ENCODE peak calls at places on chromosome 1, in five cellular contexts. T is AG04450, K is A549, U is progenitor cell of endocrine pancreas, V is PC-3. R is an unnamed sample.

GRCh38 chr1:117116784-117117130 is 4.8 kb downstream of the TRIM45 start:
- DNase-seq in T (no peak), K (no peak), V (no peak), U (no peak), R (no peak)

GRCh38 chr1:228147768-228148167 is 2.0 kb upstream of the GJC2 start:
- DNase-seq in K (no peak), U (no peak), V (no peak), T (no peak), R (no peak)

GRCh38 chr1:27137544-27138075 is 17.3 kb downstream of the SLC9A1 start:
- DNase-seq in V (no peak), T (no peak), K (no peak), U (no peak), R (no peak)

GRCh38 chr1:17010601-17011438 is 908 bp downstream of the ATP13A2 start:
- DNase-seq in V (peak; percentile 61), U (no peak), K (no peak), T (no peak), R (no peak)

GRCh38 chr1:116949213-116949985 is 39.7 kb downstream of the PTGFRN start:
- DNase-seq in K (no peak), V (no peak), T (no peak), U (no peak), R (no peak)

GRCh38 chr1:57474097-57474750 is 50.4 kb upstream of the DAB1 start:
- DNase-seq in U (no peak), T (peak; percentile 10), V (no peak), K (no peak), R (no peak)

GRCh38 chr1:109759513-109760334 is 4.0 kb downstream of the EPS8L3 start:
- DNase-seq in T (no peak), V (no peak), K (no peak), U (no peak), R (no peak)

GRCh38 chr1:229841230-229841629 is 215.2 kb downstream of the URB2 start:
- DNase-seq in K (no peak), U (no peak), T (no peak), V (no peak), R (no peak)

GRCh38 chr1:246110343-246111219 is 396.5 kb downstream of the SMYD3 start:
- DNase-seq in U (no peak), V (no peak), T (peak; percentile 10), K (peak; percentile 63), R (no peak)

GRCh38 chr1:14598007-14598497 is 433 bp upstream of the KAZN start:
- DNase-seq in V (no peak), K (no peak), T (no peak), U (peak; percentile 39), R (no peak)

GRCh38 chr1:8782955-8783354 is 34.5 kb downstream of the RERE start:
- DNase-seq in U (no peak), T (no peak), V (no peak), K (no peak), R (no peak)

DNA sequence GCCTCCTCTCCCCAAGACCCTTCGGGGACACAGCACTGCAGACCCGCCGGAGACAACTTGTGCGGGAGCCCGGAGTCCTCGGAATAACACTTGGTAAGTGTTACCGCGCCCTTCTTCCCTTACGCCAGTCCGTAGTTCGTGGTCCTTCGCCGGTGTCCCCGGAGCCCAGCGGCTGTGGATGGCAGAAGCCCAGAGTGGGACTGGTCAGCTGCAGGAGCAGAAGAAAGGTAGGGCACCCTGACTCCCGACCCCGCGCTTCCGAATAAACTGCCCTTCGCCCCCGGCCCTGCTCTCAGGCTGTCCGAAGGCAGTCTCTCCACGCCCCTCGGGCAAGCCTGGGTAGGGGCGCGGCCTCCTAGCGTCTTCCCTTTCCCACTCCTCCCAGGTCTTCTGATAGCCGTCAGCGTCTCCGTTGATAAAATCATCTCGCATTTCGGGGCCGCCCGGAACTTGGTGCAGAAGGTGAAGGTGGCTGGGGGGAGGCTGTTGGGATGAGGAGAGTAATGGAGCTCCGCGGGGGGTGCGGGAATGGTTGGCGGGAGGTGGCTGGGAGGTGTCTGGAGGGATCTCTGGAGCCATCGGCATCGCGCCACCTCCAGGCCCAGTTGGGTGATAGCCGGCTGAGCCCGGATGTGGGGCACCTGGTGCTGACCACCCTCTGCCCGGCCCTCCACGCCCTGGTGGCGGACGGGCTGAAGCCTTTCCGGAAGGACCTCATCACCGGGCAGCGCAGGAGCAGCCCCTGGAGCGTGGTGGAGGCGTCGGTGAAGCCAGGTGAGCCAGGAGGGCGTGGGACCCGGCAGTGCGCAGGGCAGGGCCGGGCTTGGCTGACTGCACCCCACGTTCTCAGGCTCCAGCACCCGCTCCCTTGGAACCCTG is 4.3 kb downstream of the RUSC1 start:
- DNase-seq in U (peak; percentile 44), K (peak; percentile 72), V (peak; percentile 73), T (no peak), R (no peak)
- TF ChIP-seq CTCF in U (peak; percentile 58), K (peak; percentile 51), V (peak; percentile 76), T (peak; percentile 54), R (peak; percentile 42)

DNA sequence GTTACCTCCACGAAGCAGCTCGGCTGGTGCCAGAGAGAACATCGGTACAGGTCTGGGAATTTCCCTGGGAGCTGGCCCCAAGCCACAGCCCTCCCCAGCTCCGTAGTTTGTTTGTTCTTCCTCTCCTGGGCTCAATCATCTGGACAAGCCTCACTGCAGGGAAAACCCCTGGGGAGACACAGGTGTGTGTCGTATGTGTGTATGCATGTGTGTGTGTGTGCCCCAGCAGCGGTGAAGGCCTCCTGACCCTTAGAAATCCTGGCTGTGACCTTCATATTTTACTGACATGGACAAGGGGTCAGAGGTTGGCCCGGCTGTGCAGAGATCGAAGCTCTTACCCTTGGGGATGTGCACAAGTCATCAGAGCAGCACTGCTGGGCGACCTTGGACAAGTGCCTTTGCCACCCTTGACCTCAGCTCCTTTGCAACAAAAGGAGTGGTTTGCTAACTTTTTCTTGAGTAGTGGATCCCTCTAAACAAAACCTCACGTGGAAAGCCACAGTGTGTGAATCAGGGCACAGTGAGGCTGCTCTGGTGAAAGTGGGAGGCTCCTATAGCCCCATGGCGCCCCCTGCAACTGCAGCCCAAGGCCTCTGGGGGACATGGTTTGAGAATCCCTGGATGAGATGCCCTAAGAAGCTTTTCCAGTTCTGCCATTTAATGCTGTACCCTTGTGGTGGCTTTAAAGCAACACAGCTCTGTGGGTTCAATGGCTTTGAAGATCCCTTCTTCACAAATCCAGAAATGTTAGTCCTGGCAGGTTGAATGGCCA is 12.3 kb upstream of the IL22RA1 start:
- DNase-seq in K (peak; percentile 27), V (peak; percentile 28), U (no peak), T (no peak), R (no peak)
- TF ChIP-seq CTCF in K (no peak), V (peak; percentile 55), U (peak; percentile 49), T (peak; percentile 11), R (peak; percentile 36)

GRCh38 chr1:159196543-159196942 is 8.1 kb upstream of the ACKR1 start:
- DNase-seq in T (no peak), K (peak; percentile 9), U (no peak), V (peak; percentile 19), R (no peak)
- TF ChIP-seq CTCF in T (peak; percentile 18), K (no peak), U (peak; percentile 48), V (peak; percentile 51), R (peak; percentile 45)

DNA sequence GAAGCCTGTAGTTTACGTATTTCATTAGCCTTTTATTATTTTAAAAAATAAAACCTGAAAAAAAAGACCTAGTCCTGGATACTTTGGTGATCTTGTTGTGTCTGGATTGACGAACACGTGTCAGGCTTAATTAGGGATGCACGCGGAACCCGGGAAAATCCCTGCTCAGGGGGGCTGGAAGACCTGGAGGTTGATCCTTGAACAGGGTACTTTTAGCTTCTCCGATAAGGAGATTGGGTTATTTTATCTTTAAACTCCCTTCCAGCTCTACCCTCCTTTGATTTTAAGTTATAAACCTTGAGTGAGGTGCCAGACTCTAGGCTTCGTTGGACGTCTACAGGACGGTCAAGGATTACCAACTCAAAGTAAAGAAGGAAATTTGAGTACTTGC is 552 bp upstream of the ZNF691 start:
- DNase-seq in K (no peak), U (no peak), V (no peak), T (no peak), R (no peak)
- TF ChIP-seq CTCF in K (no peak), U (no peak), V (no peak), T (no peak), R (no peak)

GRCh38 chr1:10101929-10102328 is 69.2 kb downstream of the UBE4B start:
- DNase-seq in K (no peak), U (no peak), T (no peak), V (no peak), R (no peak)
- TF ChIP-seq CTCF in K (no peak), U (peak; percentile 8), T (peak; percentile 36), V (peak; percentile 50), R (no peak)

DNA sequence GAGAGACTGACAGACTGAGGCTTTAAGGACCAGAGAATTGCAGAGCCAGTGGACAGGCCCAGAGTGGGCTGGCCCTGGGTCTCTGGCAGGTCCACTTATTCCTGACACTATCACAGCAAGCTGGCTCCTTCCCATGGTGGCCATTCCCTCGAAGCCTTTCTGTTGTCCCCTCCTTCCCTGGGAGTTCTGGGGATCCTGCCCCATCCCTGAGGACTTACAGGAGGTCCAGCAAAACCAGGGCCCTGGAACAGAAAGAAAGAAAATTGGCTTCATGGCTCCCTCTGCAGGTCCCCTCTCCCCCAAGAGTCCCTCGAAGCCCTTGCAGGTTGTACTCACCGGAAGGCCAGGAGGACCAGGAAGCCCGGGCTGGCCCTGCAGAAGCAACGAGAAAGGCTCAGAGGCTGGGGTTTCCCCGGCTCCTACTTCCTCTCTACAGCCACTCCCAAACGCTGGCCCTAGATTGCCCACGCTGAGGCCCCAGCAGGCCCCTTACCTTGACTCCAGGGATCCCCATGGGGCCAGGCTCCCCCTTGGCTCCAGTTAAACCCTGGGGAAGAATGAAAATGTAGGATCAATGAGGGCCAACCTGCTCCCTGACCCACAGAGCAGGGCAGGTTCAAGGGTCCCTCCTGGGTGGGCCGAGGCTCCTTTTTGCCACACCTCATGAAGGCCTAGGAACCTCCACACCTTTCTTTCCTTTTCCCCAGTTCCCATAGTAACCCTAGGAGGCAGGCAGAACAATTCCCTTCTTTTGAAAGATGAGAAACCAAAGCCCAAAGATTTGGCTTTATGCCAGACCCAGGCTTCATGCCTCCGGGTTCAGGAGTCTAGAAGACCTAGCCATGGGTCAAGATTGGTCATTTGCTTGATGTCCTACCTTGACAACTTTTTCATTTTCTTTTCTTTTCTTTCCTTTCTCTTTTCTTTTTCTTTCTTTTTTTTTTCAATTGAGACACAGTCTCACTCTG is 4.6 kb downstream of the COL9A2 start:
- DNase-seq in K (no peak), U (no peak), T (no peak), V (no peak), R (no peak)
- TF ChIP-seq CTCF in K (no peak), U (no peak), T (no peak), V (no peak), R (no peak)

GRCh38 chr1:30085814-30086770 is 637.3 kb downstream of the MATN1 start:
- DNase-seq in V (peak; percentile 36), K (peak; percentile 44), T (no peak), U (peak; percentile 83), R (no peak)
- TF ChIP-seq CTCF in V (peak; percentile 80), K (peak; percentile 68), T (peak; percentile 60), U (peak; percentile 77), R (peak; percentile 68)

GRCh38 chr1:68808351-68808750 is 311.5 kb upstream of the DEPDC1 start:
- DNase-seq in T (no peak), U (no peak), K (no peak), V (no peak), R (no peak)
- TF ChIP-seq CTCF in T (no peak), U (no peak), K (no peak), V (no peak), R (peak; percentile 11)

R was measured in astrocyte of the cerebellum.